ENCODE peak calls at places on chromosomes 2 and 18, in six cellular contexts. S is uterus; I is CD8-positive, alpha-beta memory T cell; C is H1; U is SK-N-DZ; A is HTR-8/SVneo. W is an unnamed sample.

GRCh38 chr2:199055336-199055735 is 402.4 kb downstream of the SATB2 start:
- DNase-seq in S (no peak), I (no peak), C (no peak), U (no peak), A (no peak), W (no peak)

GRCh38 chr18:46591821-46592391 is 65.1 kb downstream of the LOXHD1 start:
- DNase-seq in S (no peak), I (no peak), C (no peak), U (no peak), A (no peak), W (no peak)

GRCh38 chr2:9703701-9704221 is 73.0 kb upstream of the YWHAQ start:
- DNase-seq in S (no peak), I (no peak), C (no peak), U (no peak), A (peak), W (no peak)

GRCh38 chr2:60106836-60107529 is 446.5 kb downstream of the BCL11A start:
- DNase-seq in S (no peak), I (no peak), C (no peak), U (no peak), A (no peak), W (no peak)

GRCh38 chr2:191626497-191627151 is 51.3 kb upstream of the NABP1 start:
- DNase-seq in S (no peak), I (no peak), C (no peak), U (no peak), A (peak), W (no peak)

GRCh38 chr18:23719634-23720201 is 30.5 kb downstream of the LAMA3 start:
- DNase-seq in S (peak), I (no peak), C (no peak), U (no peak), A (peak), W (peak)

GRCh38 chr2:158894572-158894971 is 73.9 kb upstream of the TANC1 start:
- DNase-seq in S (no peak), I (no peak), C (no peak), U (no peak), A (no peak), W (no peak)

GRCh38 chr2:151379191-151379590 is 21.8 kb downstream of the TNFAIP6 start:
- DNase-seq in S (no peak), I (peak), C (no peak), U (no peak), A (no peak), W (no peak)

GRCh38 chr2:76749858-76750257 is 772.3 kb downstream of the LRRTM4 start:
- DNase-seq in S (no peak), I (no peak), C (no peak), U (no peak), A (no peak), W (no peak)

GRCh38 chr18:73942081-73942625 is 205.5 kb downstream of the FBXO15 start:
- DNase-seq in S (no peak), I (no peak), C (no peak), U (no peak), A (no peak), W (no peak)

GRCh38 chr2:16392647-16393482 is 272.8 kb downstream of the CYRIA start:
- DNase-seq in S (no peak), I (no peak), C (no peak), U (no peak), A (no peak), W (no peak)

GRCh38 chr2:226882606-226883005 is 46.8 kb downstream of the RHBDD1 start:
- DNase-seq in S (no peak), I (no peak), C (no peak), U (no peak), A (no peak), W (no peak)

GRCh38 chr2:33848486-33848885 is 249.4 kb upstream of the FAM98A start:
- DNase-seq in S (no peak), I (no peak), C (no peak), U (no peak), A (peak), W (no peak)

GRCh38 chr2:239354132-239354790 is 46.6 kb downstream of the HDAC4 start:
- DNase-seq in S (peak), I (no peak), C (no peak), U (no peak), A (no peak), W (no peak)

GRCh38 chr2:81235601-81236000 is 931.0 kb upstream of the LRRTM1 start:
- DNase-seq in S (no peak), I (no peak), C (no peak), U (no peak), A (no peak), W (no peak)

GRCh38 chr18:811192-812122 is 585 bp downstream of the YES1 start:
- DNase-seq in S (peak), I (peak), C (peak), U (peak), A (no peak), W (peak)